ENCODE peak calls at places on chromosomes 12 and 14, in seven cellular contexts. U is choroid plexus epithelial cell; N is tibial artery; Z is activated T-helper 9 cell treated with anti-CD3 and anti-CD28 coated beads, Interleukin-2, amount 50 U/mL, for 16 hours; Y is ascending aorta; W is astrocyte of the spinal cord; G is EL. D is an unnamed sample.

GRCh38 chr12:91178139-91178561 is 4.5 kb downstream of the DCN start:
- DNase-seq in U (peak), N (no peak), Z (no peak), Y (no peak), W (peak), G (peak), D (no peak)

GRCh38 chr14:51507556-51508511 is 143.9 kb upstream of the FRMD6 start:
- DNase-seq in U (peak), N (peak), Z (no peak), Y (peak), W (peak), G (peak), D (peak)

GRCh38 chr14:74620497-74620921 is 8.5 kb upstream of the LTBP2 start:
- DNase-seq in U (peak), N (no peak), Z (no peak), Y (no peak), W (peak), G (peak), D (no peak)

GRCh38 chr14:32514236-32514635 is 185.1 kb downstream of the AKAP6 start:
- DNase-seq in U (peak), N (no peak), Z (no peak), Y (no peak), W (peak), G (no peak), D (no peak)

GRCh38 chr12:6613776-6614512 is 6.8 kb upstream of the CHD4 start:
- DNase-seq in U (peak), N (peak), Z (no peak), Y (peak), W (peak), G (peak), D (peak)

GRCh38 chr14:81449114-81449513 is 49.0 kb upstream of the STON2 start:
- DNase-seq in U (no peak), N (no peak), Z (no peak), Y (no peak), W (no peak), G (no peak), D (no peak)

GRCh38 chr12:107429006-107429698 is 256.4 kb upstream of the PWP1 start:
- DNase-seq in U (no peak), N (no peak), Z (no peak), Y (no peak), W (no peak), G (no peak), D (no peak)

GRCh38 chr14:88941414-88941813 is 117.0 kb downstream of the TTC8 start:
- DNase-seq in U (no peak), N (no peak), Z (no peak), Y (no peak), W (no peak), G (no peak), D (no peak)

GRCh38 chr14:95119336-95119735 is 38.0 kb downstream of the DICER1 start:
- DNase-seq in U (no peak), N (no peak), Z (no peak), Y (no peak), W (no peak), G (no peak), D (no peak)

GRCh38 chr14:72619881-72620280 is 274.0 kb downstream of the DPF3 start:
- DNase-seq in U (no peak), N (no peak), Z (no peak), Y (peak), W (no peak), G (no peak), D (no peak)

GRCh38 chr14:50864911-50865310 is 6.9 kb upstream of the ABHD12B start:
- DNase-seq in U (no peak), N (no peak), Z (no peak), Y (no peak), W (no peak), G (no peak), D (no peak)

GRCh38 chr12:46553911-46554310 is 181.3 kb upstream of the SLC38A2 start:
- DNase-seq in U (no peak), N (no peak), Z (no peak), Y (no peak), W (no peak), G (peak), D (no peak)

GRCh38 chr14:76352639-76353281 is 23.2 kb upstream of the ESRRB start:
- DNase-seq in U (peak), N (no peak), Z (peak), Y (no peak), W (peak), G (peak), D (peak)

GRCh38 chr14:20782280-20782890 is 1.3 kb downstream of the RNASE6 start:
- DNase-seq in U (no peak), N (no peak), Z (no peak), Y (no peak), W (no peak), G (no peak), D (no peak)

GRCh38 chr12:33770652-33771051 is 251.6 kb upstream of the ALG10 start:
- DNase-seq in U (no peak), N (no peak), Z (no peak), Y (no peak), W (no peak), G (no peak), D (no peak)

GRCh38 chr12:117587646-117588287 is 226.3 kb upstream of the NOS1 start:
- DNase-seq in U (peak), N (no peak), Z (no peak), Y (no peak), W (peak), G (peak), D (peak)

GRCh38 chr14:89618821-89619551 is 202.0 kb upstream of the FOXN3 start:
- DNase-seq in U (peak), N (peak), Z (peak), Y (peak), W (peak), G (peak), D (peak)